ENCODE peak calls at places on chromosomes 3 and 15, in ten cellular contexts. B, S, O, A, N, Y, X, Z, R and G are unnamed samples.

GRCh38 chr3:188264231-188265213 is 110.6 kb downstream of the LPP start:
- DNase-seq in B (peak), S (no peak), O (peak), A (no peak), N (no peak), Y (no peak), X (no peak), Z (no peak), R (peak), G (no peak)

GRCh38 chr3:45499529-45499928 is 95.0 kb upstream of the LIMD1 start:
- DNase-seq in B (peak), S (peak), O (peak), A (no peak), N (no peak), Y (no peak), X (no peak), Z (no peak), R (no peak), G (peak)

GRCh38 chr15:83510001-83510400 is 62.9 kb downstream of the SH3GL3 start:
- DNase-seq in B (no peak), S (no peak), O (no peak), A (no peak), N (no peak), Y (no peak), X (no peak), Z (no peak), R (no peak), G (no peak)

GRCh38 chr3:43995078-43995928 is 246.4 kb upstream of the TOPAZ1 start:
- DNase-seq in B (peak), S (no peak), O (peak), A (no peak), N (peak), Y (peak), X (peak), Z (peak), R (no peak), G (peak)

GRCh38 chr3:136954246-136954645 is 3.5 kb upstream of the IL20RB start:
- DNase-seq in B (peak), S (no peak), O (no peak), A (no peak), N (no peak), Y (no peak), X (no peak), Z (no peak), R (no peak), G (no peak)

GRCh38 chr3:104437891-104438290 is 928.8 kb upstream of the ALCAM start:
- DNase-seq in B (peak), S (no peak), O (peak), A (no peak), N (peak), Y (peak), X (no peak), Z (no peak), R (peak), G (no peak)

GRCh38 chr15:101652098-101652782 is at the start of gene TM2D3:
- DNase-seq in B (peak), S (peak), O (peak), A (peak), N (peak), Y (peak), X (peak), Z (peak), R (peak), G (peak)

GRCh38 chr3:194277547-194278091 is 73.5 kb downstream of the CPN2 start:
- DNase-seq in B (no peak), S (no peak), O (peak), A (peak), N (peak), Y (no peak), X (no peak), Z (no peak), R (peak), G (no peak)

GRCh38 chr3:13878711-13879101 is 1.2 kb downstream of the WNT7A start:
- DNase-seq in B (no peak), S (no peak), O (no peak), A (no peak), N (no peak), Y (no peak), X (no peak), Z (no peak), R (no peak), G (no peak)

GRCh38 chr3:195040773-195041520 is 230.0 kb downstream of the XXYLT1 start:
- DNase-seq in B (no peak), S (no peak), O (no peak), A (no peak), N (no peak), Y (no peak), X (no peak), Z (no peak), R (no peak), G (no peak)

GRCh38 chr15:89781055-89781454 is 4.9 kb downstream of the MESP2 start:
- DNase-seq in B (no peak), S (no peak), O (no peak), A (no peak), N (no peak), Y (no peak), X (no peak), Z (no peak), R (no peak), G (no peak)

GRCh38 chr3:62277986-62278385 is 95.4 kb downstream of the FEZF2 start:
- DNase-seq in B (no peak), S (no peak), O (peak), A (no peak), N (no peak), Y (no peak), X (no peak), Z (no peak), R (peak), G (no peak)

GRCh38 chr3:178308696-178309278 is 227.4 kb upstream of the KCNMB2 start:
- DNase-seq in B (no peak), S (no peak), O (no peak), A (no peak), N (no peak), Y (no peak), X (no peak), Z (no peak), R (no peak), G (no peak)

GRCh38 chr15:63396546-63396939 is 14.9 kb upstream of the CA12 start:
- DNase-seq in B (no peak), S (no peak), O (no peak), A (no peak), N (no peak), Y (no peak), X (no peak), Z (no peak), R (no peak), G (no peak)

GRCh38 chr3:99919694-99920093 is 102.0 kb downstream of the CMSS1 start:
- DNase-seq in B (no peak), S (no peak), O (no peak), A (no peak), N (no peak), Y (no peak), X (no peak), Z (no peak), R (no peak), G (no peak)

GRCh38 chr3:41180396-41180795 is 18.9 kb upstream of the CTNNB1 start:
- DNase-seq in B (no peak), S (no peak), O (no peak), A (no peak), N (no peak), Y (no peak), X (no peak), Z (no peak), R (no peak), G (no peak)

GRCh38 chr3:152256829-152257228 is 11.9 kb upstream of the MBNL1 start:
- DNase-seq in B (no peak), S (no peak), O (no peak), A (no peak), N (no peak), Y (no peak), X (no peak), Z (no peak), R (no peak), G (no peak)

GRCh38 chr15:70236306-70237103 is 138.8 kb upstream of the TLE3 start:
- DNase-seq in B (peak), S (no peak), O (peak), A (no peak), N (no peak), Y (no peak), X (peak), Z (no peak), R (peak), G (no peak)

GRCh38 chr3:100402150-100402706 is 889 bp downstream of the LNP1 start:
- DNase-seq in B (peak), S (peak), O (peak), A (no peak), N (no peak), Y (peak), X (no peak), Z (no peak), R (no peak), G (no peak)

GRCh38 chr3:102225407-102226132 is 209.2 kb upstream of the ZPLD1 start:
- DNase-seq in B (peak), S (peak), O (peak), A (no peak), N (no peak), Y (peak), X (no peak), Z (peak), R (peak), G (peak)

GRCh38 chr3:22089284-22089683 is 338.3 kb upstream of the ZNF385D start:
- DNase-seq in B (peak), S (no peak), O (peak), A (peak), N (no peak), Y (peak), X (no peak), Z (peak), R (peak), G (peak)